ENCODE peak calls at places on chromosomes 4 and X, in nine cellular contexts. J is MM.1S, H is keratinocyte, F is PC-3, W is SK-N-SH, R is IMR-90, Q is H9, V is HCT116, C is colonic mucosa. E is an unnamed sample.

GRCh38 chr4:167136270-167136669 is 98.0 kb downstream of the SPOCK3 start:
- DNase-seq in R (no peak), Q (no peak), V (no peak), W (no peak), J (no peak), H (no peak), C (no peak), F (no peak), E (no peak)

GRCh38 chr4:46425775-46426400 is 36.0 kb upstream of the GABRA2 start:
- DNase-seq in Q (no peak), H (no peak), R (peak), V (no peak), W (no peak), C (no peak), J (no peak), F (peak), E (no peak)

GRCh38 chr4:138790993-138791392 is 224.6 kb upstream of the NOCT start:
- DNase-seq in C (no peak), V (no peak), F (no peak), H (no peak), Q (no peak), W (no peak), R (no peak), J (no peak), E (no peak)

GRCh38 chrX:135170877-135171519 is at the start of gene CT55:
- DNase-seq in Q (peak), V (no peak), F (no peak), C (no peak), J (no peak), W (peak), R (no peak), H (no peak), E (peak)

GRCh38 chr4:87345139-87345538 is 22.5 kb upstream of the HSD17B13 start:
- DNase-seq in R (no peak), V (no peak), W (no peak), J (no peak), F (no peak), Q (no peak), H (no peak), C (no peak), E (no peak)

GRCh38 chrX:111394581-111394980 is 17.4 kb downstream of the DCX start:
- DNase-seq in W (no peak), H (no peak), Q (no peak), J (no peak), C (no peak), R (no peak), V (no peak), F (no peak), E (no peak)

GRCh38 chr4:25817059-25817681 is 45.6 kb downstream of the SEL1L3 start:
- DNase-seq in J (no peak), R (peak), V (no peak), Q (no peak), H (no peak), C (no peak), F (peak), W (no peak), E (no peak)

GRCh38 chr4:122765702-122766352 is 33.3 kb downstream of the BBS12 start:
- DNase-seq in Q (no peak), V (no peak), W (no peak), C (no peak), J (no peak), F (peak), R (peak), H (no peak), E (no peak)

GRCh38 chr4:36349904-36350554 is 68.6 kb downstream of the DTHD1 start:
- DNase-seq in Q (no peak), C (no peak), V (no peak), R (no peak), J (no peak), W (no peak), F (peak), H (no peak), E (no peak)

GRCh38 chr4:182770969-182771330 is 146.2 kb downstream of the DCTD start:
- DNase-seq in J (no peak), V (no peak), H (no peak), Q (peak), R (peak), F (no peak), C (no peak), W (no peak), E (peak)
- H3K9ac ChIP-seq in J (no peak), V (no peak), H (no peak), Q (no peak), R (no peak), F (no peak), C (no peak), W (no peak), E (no peak)

GRCh38 chrX:57251965-57252364 is 34.5 kb upstream of the FAAH2 start:
- DNase-seq in W (no peak), J (no peak), C (no peak), Q (no peak), F (no peak), V (no peak), H (no peak), R (no peak), E (no peak)
- TF ChIP-seq CTCF in W (no peak), J (no peak), C (no peak), Q (no peak), F (no peak), V (no peak), H (no peak), R (no peak), E (no peak)

DNA sequence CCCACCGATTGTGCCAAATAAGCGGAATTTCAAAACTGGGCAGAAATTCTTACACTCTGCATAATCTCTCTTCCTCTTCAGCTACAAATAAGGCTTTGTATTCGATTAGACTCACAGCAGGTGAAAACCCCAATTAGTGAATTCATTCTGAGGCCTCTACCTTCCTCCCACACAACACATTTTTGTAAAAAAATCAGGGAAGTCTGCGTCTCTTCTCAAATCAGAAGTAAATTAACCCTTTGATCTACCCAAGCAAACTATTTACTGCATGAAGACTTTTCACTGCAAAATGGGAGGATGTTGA is 200.6 kb upstream of the FTHL17 start:
- DNase-seq in W (no peak), J (no peak), V (no peak), Q (no peak), F (no peak), H (no peak), R (no peak), C (no peak), E (no peak)
- H3K9ac ChIP-seq in W (no peak), J (no peak), V (no peak), Q (no peak), F (no peak), H (no peak), R (no peak), C (no peak), E (no peak)

GRCh38 chr4:89836897-89837384 is at the start of gene SNCA:
- DNase-seq in H (no peak), F (no peak), R (peak), V (no peak), W (peak), C (peak), J (no peak), Q (peak), E (peak)

GRCh38 chr4:89838005-89838404 is 1.0 kb upstream of the SNCA start:
- DNase-seq in F (no peak), V (no peak), C (no peak), R (no peak), H (no peak), J (no peak), Q (no peak), W (peak), E (peak)

GRCh38 chr4:89836031-89836777 is 757 bp downstream of the SNCA start:
- DNase-seq in F (no peak), W (peak), R (no peak), Q (peak), V (no peak), C (no peak), H (no peak), J (no peak), E (peak)

GRCh38 chr4:89839558-89839957 is 2.6 kb upstream of the SNCA start:
- DNase-seq in V (no peak), W (no peak), J (no peak), F (no peak), R (no peak), C (no peak), H (no peak), Q (no peak), E (no peak)

GRCh38 chr4:89837385-89837995 is 529 bp upstream of the SNCA start:
- DNase-seq in V (no peak), W (peak), C (peak), F (no peak), J (no peak), Q (peak), H (peak), R (peak), E (peak)
- TF ChIP-seq CTCF in V (no peak), W (peak), C (no peak), F (no peak), J (no peak), Q (peak), H (peak), R (no peak), E (peak)

DNA sequence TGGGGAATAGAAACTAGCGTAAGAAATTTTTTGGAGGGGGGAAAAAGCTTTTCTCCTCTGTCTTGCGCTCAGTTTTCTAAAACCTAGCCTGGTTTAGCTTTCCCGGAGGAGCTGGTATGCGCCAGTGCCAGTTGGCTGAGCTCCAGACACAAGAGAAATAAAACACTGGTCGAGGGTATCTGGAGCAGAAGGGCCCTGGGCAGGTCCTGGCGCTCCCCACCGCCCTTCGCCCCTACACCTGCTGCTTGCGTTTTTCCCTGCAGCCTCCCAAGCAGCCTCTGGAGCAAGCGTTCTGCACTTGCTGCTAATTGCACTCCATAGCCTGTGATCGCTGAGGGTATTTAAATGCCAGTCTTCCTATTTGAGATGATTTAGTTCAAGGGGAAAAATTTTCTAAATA is 816 bp downstream of the EREG start:
- DNase-seq in H (no peak), F (no peak), C (peak), Q (peak), W (peak), J (no peak), R (no peak), V (no peak), E (peak)
- H3K9ac ChIP-seq in H (peak), F (no peak), C (peak), Q (no peak), W (no peak), J (no peak), R (no peak), V (peak), E (no peak)

GRCh38 chr4:71558248-71558647 is 219.4 kb downstream of the SLC4A4 start:
- DNase-seq in Q (no peak), F (peak), J (no peak), H (no peak), C (no peak), V (no peak), W (no peak), R (no peak), E (no peak)

GRCh38 chr4:71549516-71550160 is 210.8 kb downstream of the SLC4A4 start:
- DNase-seq in C (no peak), H (no peak), F (no peak), R (peak), J (no peak), V (no peak), Q (no peak), W (no peak), E (no peak)

GRCh38 chr4:71554025-71554424 is 215.2 kb downstream of the SLC4A4 start:
- DNase-seq in C (no peak), F (no peak), H (no peak), V (no peak), J (no peak), W (no peak), Q (no peak), R (no peak), E (no peak)

GRCh38 chr4:71550220-71551190 is 211.7 kb downstream of the SLC4A4 start:
- DNase-seq in V (no peak), J (no peak), Q (no peak), H (no peak), R (peak), W (no peak), F (peak), C (peak), E (peak)

GRCh38 chr4:71553605-71554004 is 214.8 kb downstream of the SLC4A4 start:
- DNase-seq in Q (no peak), H (no peak), F (peak), C (no peak), J (no peak), W (peak), R (peak), V (peak), E (no peak)
- TF ChIP-seq CTCF in Q (peak), H (peak), F (peak), C (peak), J (peak), W (peak), R (peak), V (peak), E (peak)

GRCh38 chr4:176791591-176792347 is 953 bp downstream of the VEGFC start:
- DNase-seq in R (peak), F (peak), V (no peak), J (peak), C (no peak), H (no peak), Q (peak), W (no peak), E (peak)

GRCh38 chr4:176788971-176789370 is 3.8 kb downstream of the VEGFC start:
- DNase-seq in Q (no peak), J (no peak), C (no peak), H (no peak), R (no peak), F (peak), V (no peak), W (no peak), E (no peak)

GRCh38 chr4:176792348-176793059 is at the start of gene VEGFC:
- DNase-seq in V (no peak), W (peak), H (no peak), Q (peak), C (peak), R (peak), J (peak), F (peak), E (peak)

GRCh38 chr4:176789955-176790354 is 2.8 kb downstream of the VEGFC start:
- DNase-seq in F (peak), J (peak), C (no peak), W (peak), H (peak), R (peak), V (peak), Q (no peak), E (no peak)

GRCh38 chr4:176790398-176790797 is 2.3 kb downstream of the VEGFC start:
- DNase-seq in H (no peak), R (no peak), W (no peak), F (peak), C (no peak), Q (no peak), V (no peak), J (no peak), E (no peak)
- H3K9ac ChIP-seq in H (peak), R (peak), W (peak), F (peak), C (no peak), Q (no peak), V (no peak), J (no peak), E (no peak)

GRCh38 chrX:66022742-66023725 is 16.8 kb downstream of the VSIG4 start:
- DNase-seq in F (peak), V (no peak), C (no peak), R (no peak), Q (peak), J (no peak), H (no peak), W (no peak), E (peak)
- TF ChIP-seq CTCF in F (peak), V (peak), C (no peak), R (peak), Q (peak), J (peak), H (peak), W (peak), E (peak)

E was measured in endodermal cell.